ENCODE peak calls at places on chromosome X, in five cellular contexts. U, E, Y, Q and M are unnamed samples.

GRCh38 chrX:51272638-51273037 is 60.0 kb upstream of the NUDT10 start:
- DNase-seq in E (no peak), Y (no peak), U (no peak), Q (no peak), M (no peak)

GRCh38 chrX:39689374-39690104 is 408.2 kb downstream of the BCOR start:
- DNase-seq in E (no peak), Y (no peak), Q (no peak), U (peak), M (no peak)

GRCh38 chrX:10979956-10980355 is 131.2 kb upstream of the HCCS start:
- DNase-seq in U (no peak), E (no peak), Y (no peak), Q (no peak), M (no peak)

GRCh38 chrX:73825569-73825968 is 262.6 kb downstream of the CHIC1 start:
- DNase-seq in E (no peak), Q (no peak), Y (no peak), U (no peak), M (no peak)

GRCh38 chrX:13008189-13008533 is 33.3 kb downstream of the TMSB4X start:
- DNase-seq in Q (no peak), E (peak), Y (no peak), U (no peak), M (no peak)

GRCh38 chrX:34805951-34806350 is 136.6 kb upstream of the FAM47B start:
- DNase-seq in Y (no peak), U (no peak), Q (no peak), E (no peak), M (no peak)

GRCh38 chrX:116318672-116319071 is 117.7 kb upstream of the SLC6A14 start:
- DNase-seq in E (no peak), Q (no peak), U (no peak), Y (no peak), M (no peak)

GRCh38 chrX:49838374-49838773 is 9.3 kb downstream of the PAGE4 start:
- DNase-seq in Y (peak), E (peak), Q (no peak), U (no peak), M (no peak)

GRCh38 chrX:154304901-154305300 is 9.3 kb downstream of the TKTL1 start:
- DNase-seq in E (no peak), U (no peak), Q (no peak), Y (no peak), M (no peak)

GRCh38 chrX:11103006-11103405 is 8.1 kb upstream of the HCCS start:
- DNase-seq in Q (no peak), U (no peak), Y (no peak), E (no peak), M (no peak)

GRCh38 chrX:104195489-104196084 is 29.3 kb downstream of the FAM199X start:
- DNase-seq in E (peak), Q (no peak), Y (peak), U (no peak), M (peak)

GRCh38 chrX:63350551-63350950 is 581 bp downstream of the SPIN4 start:
- DNase-seq in Y (peak), U (peak), E (peak), Q (no peak), M (peak)

GRCh38 chrX:96919672-96920071 is 36.0 kb downstream of the RPA4 start:
- DNase-seq in Y (no peak), E (no peak), U (no peak), Q (no peak), M (no peak)

GRCh38 chrX:120453985-120454384 is 15.1 kb downstream of the LAMP2 start:
- DNase-seq in U (no peak), Q (no peak), E (no peak), Y (no peak), M (no peak)

GRCh38 chrX:15564981-15565579 is 35.7 kb downstream of the ACE2 start:
- DNase-seq in Y (peak), Q (no peak), E (peak), U (peak), M (peak)

GRCh38 chrX:117274943-117275342 is 812.2 kb upstream of the CT83 start:
- DNase-seq in Y (no peak), U (no peak), Q (no peak), E (no peak), M (no peak)

GRCh38 chrX:70132244-70132643 is 1.0 kb upstream of the IGBP1 start:
- DNase-seq in Q (no peak), U (no peak), E (peak), Y (no peak), M (no peak)

GRCh38 chrX:69361286-69361926 is 142.7 kb upstream of the NALF2 start:
- DNase-seq in Q (no peak), Y (no peak), E (no peak), U (no peak), M (no peak)

GRCh38 chrX:153700967-153701366 is 13.2 kb downstream of the SLC6A8 start:
- DNase-seq in E (no peak), Y (no peak), U (no peak), Q (no peak), M (no peak)

GRCh38 chrX:78104447-78105176 is 564 bp downstream of the PGK1 start:
- DNase-seq in U (peak), Q (no peak), E (peak), Y (peak), M (peak)

GRCh38 chrX:129577473-129577872 is 37.4 kb downstream of the OCRL start:
- DNase-seq in U (no peak), Q (no peak), Y (no peak), E (no peak), M (no peak)

GRCh38 chrX:106178826-106179225 is 10.7 kb downstream of the PWWP3B start:
- DNase-seq in E (no peak), Q (no peak), U (no peak), Y (no peak), M (no peak)

GRCh38 chrX:45196701-45197100 is 4.0 kb downstream of the DIPK2B start:
- DNase-seq in E (no peak), Q (no peak), U (no peak), Y (no peak), M (no peak)

GRCh38 chrX:115531818-115532403 is 29.1 kb upstream of the PLS3 start:
- DNase-seq in Y (no peak), U (no peak), Q (no peak), E (no peak), M (no peak)

GRCh38 chrX:70043685-70044084 is 6.1 kb downstream of the AWAT2 start:
- DNase-seq in U (no peak), Q (no peak), E (no peak), Y (no peak), M (no peak)

GRCh38 chrX:23813808-23814207 is 30.8 kb downstream of the SAT1 start:
- DNase-seq in Y (no peak), E (no peak), U (no peak), Q (no peak), M (no peak)

GRCh38 chrX:129235903-129236302 is 287.4 kb downstream of the SMARCA1 start:
- DNase-seq in U (no peak), Y (no peak), E (no peak), Q (no peak), M (no peak)

GRCh38 chrX:38768079-38768478 is 33.2 kb upstream of the MID1IP1 start:
- DNase-seq in U (no peak), Y (no peak), Q (no peak), E (peak), M (no peak)

GRCh38 chrX:64377753-64378152 is 17.5 kb downstream of the MTMR8 start:
- DNase-seq in Y (no peak), Q (no peak), U (no peak), E (no peak), M (no peak)

GRCh38 chrX:120450163-120450562 is 18.9 kb downstream of the LAMP2 start:
- DNase-seq in E (peak), Q (no peak), U (no peak), Y (no peak), M (no peak)

GRCh38 chrX:65985922-65986588 is 53.8 kb downstream of the VSIG4 start:
- DNase-seq in Q (peak), U (peak), Y (peak), E (peak), M (peak)

GRCh38 chrX:17697191-17697590 is 40.1 kb upstream of the SCML1 start:
- DNase-seq in Q (no peak), E (no peak), U (no peak), Y (no peak), M (no peak)

GRCh38 chrX:100645106-100645505 is 1.1 kb downstream of the SRPX2 start:
- DNase-seq in U (no peak), E (no peak), Q (no peak), Y (no peak), M (no peak)

GRCh38 chrX:113868169-113868568 is 715.7 kb upstream of the HTR2C start:
- DNase-seq in E (no peak), Q (no peak), U (no peak), Y (no peak), M (peak)

GRCh38 chrX:17778984-17779383 is 41.7 kb downstream of the SCML1 start:
- DNase-seq in U (no peak), E (no peak), Y (no peak), Q (no peak), M (no peak)